ENCODE peak calls at places on chromosomes 7 and 10, in five cellular contexts. V is dorsolateral prefrontal cortex; G is NCI-H1105 treated with DMSO at 0.1 percent for 48 hours; A is NCI-H1436; N is stimulated activated naive B cell treated with anti-CD40 and anti-IgM and Interleukin-4, amounts not matched to agents 10 μg/mL and 1 μg/mL and 100 μg/mL, for 72 hours. L is an unnamed sample.

GRCh38 chr10:103472005-103472404 is 7.0 kb downstream of the CALHM3 start:
- DNase-seq in A (no peak), G (no peak), V (no peak), N (peak; percentile 60), L (peak; percentile 76)

GRCh38 chr7:17599733-17600685 is 301.6 kb downstream of the AHR start:
- DNase-seq in G (peak; percentile 95), N (no peak), V (no peak), A (no peak), L (no peak)

GRCh38 chr10:95355241-95355779 is 64.5 kb upstream of the PDLIM1 start:
- DNase-seq in G (peak; percentile 6), N (no peak), A (no peak), V (no peak), L (no peak)

GRCh38 chr7:1906087-1906830 is 236.2 kb downstream of the ELFN1 start:
- DNase-seq in G (no peak), N (no peak), V (no peak), A (no peak), L (no peak)

GRCh38 chr10:11379771-11380170 is 231.7 kb downstream of the USP6NL start:
- DNase-seq in V (peak; percentile 44), A (no peak), N (no peak), G (peak; percentile 4), L (no peak)

GRCh38 chr7:112204776-112205347 is 1.3 kb downstream of the DOCK4 start:
- DNase-seq in G (peak; percentile 29), V (no peak), N (no peak), A (no peak), L (peak; percentile 18)

GRCh38 chr7:93055543-93056107 is 62.2 kb downstream of the SAMD9 start:
- DNase-seq in A (peak; percentile 45), N (no peak), G (peak; percentile 71), V (no peak), L (peak; percentile 59)

GRCh38 chr10:14409247-14409646 is 78.5 kb upstream of the FRMD4A start:
- DNase-seq in N (no peak), V (no peak), G (no peak), A (no peak), L (no peak)

GRCh38 chr7:2518101-2518500 is 1.5 kb upstream of the LFNG start:
- DNase-seq in G (no peak), A (no peak), V (no peak), N (no peak), L (no peak)

GRCh38 chr7:147569514-147569913 is 1021.1 kb upstream of the C7orf33 start:
- DNase-seq in V (no peak), G (no peak), N (no peak), A (no peak), L (no peak)

GRCh38 chr10:624605-625334 is 64.7 kb downstream of the DIP2C start:
- DNase-seq in N (peak; percentile 6), V (peak; percentile 90), G (peak; percentile 49), A (peak; percentile 68), L (no peak)

GRCh38 chr10:93894516-93895378 is 969 bp downstream of the SLC35G1 start:
- DNase-seq in G (no peak), A (no peak), V (no peak), N (no peak), L (peak; percentile 22)

GRCh38 chr7:44382459-44383300 is 57.3 kb upstream of the CAMK2B start:
- DNase-seq in A (no peak), V (peak; percentile 70), G (no peak), N (no peak), L (no peak)

GRCh38 chr7:139105037-139105382 is 4.5 kb downstream of the ZC3HAV1 start:
- DNase-seq in V (no peak), N (no peak), A (no peak), G (no peak), L (no peak)

GRCh38 chr7:35697414-35698175 is 2.7 kb upstream of the HERPUD2 start:
- DNase-seq in N (no peak), A (no peak), V (no peak), G (no peak), L (no peak)

GRCh38 chr10:494149-494542 is 195.3 kb downstream of the DIP2C start:
- DNase-seq in V (no peak), A (no peak), N (no peak), G (no peak), L (no peak)

GRCh38 chr7:127474457-127474856 is 81.9 kb upstream of the ZNF800 start:
- DNase-seq in N (no peak), G (no peak), A (no peak), V (no peak), L (no peak)

GRCh38 chr7:122550545-122550944 is 148.4 kb downstream of the RNF133 start:
- DNase-seq in G (peak; percentile 27), N (no peak), A (no peak), V (no peak), L (no peak)

GRCh38 chr7:88041583-88041982 is 107.5 kb downstream of the ADAM22 start:
- DNase-seq in A (no peak), V (no peak), N (no peak), G (no peak), L (no peak)

GRCh38 chr7:56291-56913 is 136.0 kb upstream of the FAM20C start:
- DNase-seq in N (no peak), G (no peak), A (no peak), V (no peak), L (no peak)

GRCh38 chr10:73469579-73469978 is 26.2 kb downstream of the PPP3CB start:
- DNase-seq in N (no peak), G (no peak), V (no peak), A (no peak), L (peak; percentile 23)

GRCh38 chr10:119243478-119243877 is 36.1 kb downstream of the GRK5 start:
- DNase-seq in N (no peak), G (no peak), A (no peak), V (no peak), L (no peak)

L was measured in GM10248.